ENCODE peak calls at places on chromosomes 13 and 19, in five cellular contexts. W is hepatocyte; M is neuronal stem cell; Y is mesenchymal stem cell; K is naive thymus-derived CD4-positive, alpha-beta T cell. U is an unnamed sample.
A peak's percentile ranks its signal among the peaks of the same experiment; 100 is the strongest.

GRCh38 chr19:50450369-50451222 is 17.9 kb downstream of the MYBPC2 start:
- DNase-seq in M (no peak), Y (no peak), W (no peak), K (no peak), U (no peak)

GRCh38 chr13:100855151-100855550 is 180.6 kb upstream of the TMTC4 start:
- DNase-seq in Y (no peak), K (no peak), M (no peak), W (no peak), U (no peak)

GRCh38 chr19:920051-920857 is 3.1 kb downstream of the KISS1R start:
- DNase-seq in Y (peak; percentile 38), M (no peak), K (peak; percentile 77), W (peak; percentile 77), U (peak; percentile 72)

GRCh38 chr13:72504026-72504925 is 223.2 kb downstream of the MZT1 start:
- DNase-seq in M (no peak), Y (no peak), K (no peak), W (no peak), U (no peak)

GRCh38 chr13:102651392-102651791 is 43.5 kb downstream of the METTL21C start:
- DNase-seq in M (no peak), Y (peak; percentile 65), K (no peak), W (peak; percentile 7), U (no peak)

GRCh38 chr13:98374750-98375149 is 197.7 kb upstream of the RNF113B start:
- DNase-seq in Y (no peak), K (no peak), W (no peak), M (no peak), U (no peak)

GRCh38 chr19:6067975-6068374 is 42.3 kb downstream of the RFX2 start:
- DNase-seq in Y (no peak), W (no peak), K (no peak), M (no peak), U (no peak)

GRCh38 chr19:16957151-16957662 is 68.4 kb downstream of the F2RL3 start:
- DNase-seq in Y (no peak), W (no peak), K (no peak), M (no peak), U (no peak)

GRCh38 chr19:1245884-1246816 is 2.2 kb upstream of the MIDN start:
- DNase-seq in K (no peak), Y (no peak), M (no peak), W (peak; percentile 79), U (no peak)

GRCh38 chr19:38727868-38728660 is 16.2 kb downstream of the CAPN12 start:
- DNase-seq in Y (peak; percentile 42), M (no peak), W (peak; percentile 62), K (no peak), U (no peak)

GRCh38 chr19:29841209-29841558 is 29.4 kb downstream of the CCNE1 start:
- DNase-seq in K (no peak), W (no peak), Y (peak; percentile 53), M (no peak), U (no peak)

GRCh38 chr19:54388001-54388802 is 23.5 kb upstream of the LAIR1 start:
- DNase-seq in W (no peak), Y (no peak), K (peak; percentile 51), M (no peak), U (peak; percentile 46)

GRCh38 chr19:35105411-35106290 is 10.0 kb upstream of the FXYD3 start:
- DNase-seq in M (no peak), W (no peak), Y (no peak), K (no peak), U (no peak)

GRCh38 chr13:55302568-55302967 is 1838.2 kb upstream of the PRR20A start:
- DNase-seq in M (no peak), K (no peak), Y (no peak), W (peak; percentile 5), U (no peak)

GRCh38 chr19:19822148-19822429 is 539 bp upstream of the ZNF506 start:
- DNase-seq in Y (no peak), W (no peak), M (no peak), K (no peak), U (no peak)

GRCh38 chr19:19821366-19822147 is at the start of gene ZNF506:
- DNase-seq in W (peak; percentile 98), K (peak; percentile 98), Y (peak; percentile 98), M (peak; percentile 92), U (peak; percentile 98)

GRCh38 chr19:19826875-19827274 is 5.3 kb upstream of the ZNF506 start:
- DNase-seq in Y (no peak), W (no peak), K (no peak), M (no peak), U (no peak)

GRCh38 chr19:19820774-19821315 is 705 bp downstream of the ZNF506 start:
- DNase-seq in K (no peak), Y (no peak), M (no peak), W (no peak), U (peak; percentile 53)

DNA sequence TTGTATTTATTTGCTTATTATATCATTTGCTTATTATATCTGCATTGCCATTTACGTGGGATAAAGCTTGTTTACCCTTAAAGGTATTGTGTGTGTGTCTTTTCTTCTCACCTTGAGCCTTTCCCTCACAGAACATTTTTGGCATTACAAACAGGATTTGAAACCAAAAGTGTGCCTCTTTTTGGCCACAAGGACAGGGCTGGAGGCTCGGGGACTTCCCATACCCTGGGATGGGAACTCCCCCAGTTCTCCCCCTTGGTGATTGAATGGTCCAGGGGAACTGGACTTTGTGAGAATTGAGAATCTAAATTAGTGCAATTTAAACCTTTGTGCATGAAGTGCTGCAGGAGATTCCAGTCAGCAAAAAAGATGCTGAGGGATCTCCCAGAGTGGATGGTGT is 2.4 kb upstream of the ZNF506 start:
- DNase-seq in Y (no peak), M (no peak), K (no peak), W (no peak), U (no peak)
- H3K27ac ChIP-seq in Y (no peak overlapping the region), M (no peak overlapping the region), K (no peak overlapping the region), W (no peak overlapping the region), U (no peak overlapping the region)

DNA sequence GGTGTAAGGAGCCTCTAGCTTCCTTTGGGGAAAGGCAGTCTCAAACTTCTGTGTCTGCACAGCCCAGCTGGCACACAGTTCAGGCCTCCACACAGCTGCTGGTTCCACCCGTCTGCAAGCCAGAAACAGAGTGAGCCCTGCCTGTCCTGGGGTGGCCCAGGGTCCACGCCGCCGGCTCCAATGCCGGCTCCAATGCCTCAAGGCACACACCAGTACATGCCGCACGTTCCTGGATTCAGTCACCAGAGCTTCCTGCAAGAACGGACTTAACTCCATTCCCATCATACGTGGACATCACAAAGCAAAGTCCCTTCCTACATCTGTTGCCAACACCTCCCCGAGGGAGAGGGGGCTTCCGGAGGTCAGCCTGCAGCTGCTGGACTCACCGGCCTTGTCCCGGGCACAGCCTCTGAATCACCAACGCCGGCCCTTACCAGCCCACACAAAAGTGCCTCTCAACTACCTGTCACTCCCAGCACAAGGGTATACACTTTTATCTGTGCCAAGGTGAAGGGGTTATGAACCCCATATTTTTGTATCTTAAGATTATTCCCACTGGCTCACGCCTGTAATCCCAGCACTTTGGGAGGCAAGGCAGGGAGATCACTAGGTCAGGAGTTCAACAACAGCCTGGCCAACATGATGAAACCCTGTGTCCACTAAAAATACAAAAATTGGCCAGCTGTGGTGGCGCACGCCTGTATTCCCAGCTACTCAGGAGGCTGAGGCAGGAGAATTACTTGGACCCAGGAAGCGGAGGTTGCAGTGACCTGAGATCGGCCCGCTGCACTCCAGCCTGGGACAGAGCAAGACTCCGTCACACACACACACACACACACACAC is 8.4 kb downstream of the SH3GL1 start:
- DNase-seq in K (no peak), M (no peak), Y (peak; percentile 70), W (no peak), U (no peak)
- H3K27ac ChIP-seq in K (peak overlapping the region; percentile 35), M (peak overlapping the region; percentile 97), Y (peak overlapping the region; percentile 85), W (peak overlapping the region; percentile 98), U (no peak overlapping the region)

DNA sequence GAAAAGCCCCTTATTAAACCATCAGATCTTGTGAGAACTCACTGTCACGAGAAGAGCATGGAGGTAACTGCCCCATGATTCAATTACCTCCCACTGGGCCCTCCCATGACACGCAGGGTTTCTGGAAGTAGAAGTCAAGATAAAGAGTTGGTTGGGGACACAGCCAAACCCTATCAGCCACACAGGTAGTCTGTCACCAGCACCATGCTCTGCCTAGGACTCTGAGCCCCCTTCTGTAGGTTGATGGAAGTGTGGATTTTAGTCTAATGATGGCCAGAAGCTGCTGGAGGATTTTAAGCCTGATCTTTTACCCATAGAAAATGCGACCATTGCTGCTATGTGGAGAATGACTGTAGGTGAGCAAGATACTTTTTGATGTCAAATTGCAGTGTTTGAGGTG is 60.8 kb downstream of the ARHGEF7 start:
- DNase-seq in W (no peak), M (no peak), K (no peak), Y (no peak), U (no peak)
- H3K27ac ChIP-seq in W (no peak overlapping the region), M (no peak overlapping the region), K (peak overlapping the region; percentile 75), Y (no peak overlapping the region), U (peak overlapping the region; percentile 72)

DNA sequence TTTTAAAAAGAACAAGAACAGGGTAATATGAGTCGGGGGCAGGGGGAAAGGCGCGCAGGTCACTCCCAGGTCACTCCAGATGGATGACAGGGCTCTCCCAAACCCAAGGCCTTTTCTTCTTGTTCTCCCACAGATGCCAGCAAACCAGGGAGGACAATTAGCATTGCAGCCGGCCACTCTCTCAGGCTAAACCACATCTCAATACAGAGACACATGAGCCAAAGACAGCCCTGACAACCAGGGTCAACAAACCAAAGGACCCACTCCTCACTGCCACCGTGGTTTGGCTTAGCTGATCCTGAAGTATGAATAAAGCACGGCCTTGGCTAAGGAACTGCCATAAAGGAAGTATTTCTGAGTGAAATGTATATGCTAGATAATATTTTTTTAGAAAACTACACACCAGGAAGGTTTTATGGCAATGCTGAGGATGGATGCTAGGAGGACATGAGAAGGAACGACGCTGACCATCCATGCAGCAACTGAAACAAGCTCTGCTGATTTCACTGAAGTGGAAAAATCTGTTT is 47.2 kb downstream of the LATS2 start:
- DNase-seq in W (peak; percentile 37), Y (no peak), K (no peak), M (no peak), U (no peak)
- H3K27ac ChIP-seq in W (peak overlapping the region; percentile 71), Y (peak overlapping the region; percentile 78), K (no peak overlapping the region), M (no peak overlapping the region), U (no peak overlapping the region)

U was measured in CD4-positive, alpha-beta memory T cell.